ENCODE peak calls at places on chromosome 2, in seven cellular contexts. Y is neural crest cell, O is cardiac fibroblast, K is IMR-90, C is DMS79 treated with DMSO at 0.1 percent for 48 hours, G is SW480, X is cerebellum. S is an unnamed sample.

GRCh38 chr2:158723921-158724802 is 71.0 kb upstream of the DAPL1 start:
- DNase-seq in Y (no peak), O (no peak), K (no peak), C (peak), G (peak), X (no peak), S (peak)

GRCh38 chr2:48131503-48132293 is 225.4 kb upstream of the FBXO11 start:
- DNase-seq in Y (no peak), O (peak), K (peak), C (peak), G (no peak), X (peak), S (no peak)

GRCh38 chr2:54457326-54458023 is 1.3 kb downstream of the SPTBN1 start:
- DNase-seq in Y (peak), O (no peak), K (no peak), C (peak), G (peak), X (peak), S (no peak)

GRCh38 chr2:43609304-43609883 is 13.6 kb upstream of the THADA start:
- DNase-seq in Y (peak), O (peak), K (peak), C (peak), G (peak), X (peak), S (peak)

GRCh38 chr2:241657851-241658254 is 20.4 kb downstream of the ATG4B start:
- DNase-seq in Y (no peak), O (no peak), K (no peak), C (no peak), G (no peak), X (no peak), S (no peak)

GRCh38 chr2:12486205-12487118 is 230.3 kb upstream of the TRIB2 start:
- DNase-seq in Y (no peak), O (peak), K (peak), C (no peak), G (peak), X (no peak), S (no peak)

GRCh38 chr2:218028562-218029348 is 26.0 kb upstream of the TNS1 start:
- DNase-seq in Y (no peak), O (no peak), K (no peak), C (no peak), G (no peak), X (no peak), S (no peak)

GRCh38 chr2:120140866-120141265 is 82.3 kb downstream of the TMEM185B start:
- DNase-seq in Y (no peak), O (no peak), K (no peak), C (no peak), G (no peak), X (no peak), S (no peak)

GRCh38 chr2:225113356-225114015 is 71.2 kb upstream of the DOCK10 start:
- DNase-seq in Y (no peak), O (no peak), K (no peak), C (no peak), G (no peak), X (no peak), S (peak)

GRCh38 chr2:73033766-73034381 is 37.6 kb downstream of the SFXN5 start:
- DNase-seq in Y (no peak), O (no peak), K (no peak), C (no peak), G (no peak), X (no peak), S (no peak)

GRCh38 chr2:70779911-70780580 is 10.4 kb downstream of the FIGLA start:
- DNase-seq in Y (no peak), O (peak), K (no peak), C (no peak), G (no peak), X (no peak), S (no peak)

GRCh38 chr2:72835403-72835802 is 9.6 kb upstream of the EXOC6B start:
- DNase-seq in Y (no peak), O (no peak), K (no peak), C (no peak), G (no peak), X (no peak), S (no peak)

GRCh38 chr2:23425338-23425871 is 40.4 kb downstream of the KLHL29 start:
- DNase-seq in Y (no peak), O (no peak), K (no peak), C (no peak), G (no peak), X (peak), S (no peak)

GRCh38 chr2:100905132-100905805 is 85.3 kb downstream of the NPAS2 start:
- DNase-seq in Y (no peak), O (no peak), K (no peak), C (no peak), G (no peak), X (no peak), S (no peak)

GRCh38 chr2:233857511-233858118 is 3.3 kb upstream of the HJURP start:
- DNase-seq in Y (no peak), O (peak), K (no peak), C (no peak), G (no peak), X (no peak), S (peak)

GRCh38 chr2:28618221-28619141 is 122.6 kb downstream of the PLB1 start:
- DNase-seq in Y (no peak), O (no peak), K (no peak), C (peak), G (no peak), X (no peak), S (no peak)

GRCh38 chr2:18922276-18922675 is 332.9 kb upstream of the NT5C1B start:
- DNase-seq in Y (no peak), O (no peak), K (peak), C (no peak), G (no peak), X (no peak), S (no peak)

GRCh38 chr2:27653397-27653796 is 10.0 kb downstream of the SUPT7L start:
- DNase-seq in Y (no peak), O (no peak), K (peak), C (no peak), G (no peak), X (no peak), S (no peak)

GRCh38 chr2:239261336-239261735 is 139.5 kb downstream of the HDAC4 start:
- DNase-seq in Y (no peak), O (no peak), K (no peak), C (no peak), G (no peak), X (no peak), S (no peak)

GRCh38 chr2:84247532-84247931 is 211.5 kb downstream of the SUCLG1 start:
- DNase-seq in Y (no peak), O (no peak), K (no peak), C (no peak), G (no peak), X (no peak), S (no peak)

GRCh38 chr2:217270089-217270800 is 410.4 kb upstream of the TNP1 start:
- DNase-seq in Y (no peak), O (no peak), K (no peak), C (no peak), G (no peak), X (no peak), S (no peak)

GRCh38 chr2:587371-587960 is 89.7 kb downstream of the TMEM18 start:
- DNase-seq in Y (no peak), O (no peak), K (no peak), C (no peak), G (no peak), X (no peak), S (no peak)

GRCh38 chr2:29063646-29064372 is 10.5 kb downstream of the PCARE start:
- DNase-seq in Y (no peak), O (peak), K (peak), C (no peak), G (no peak), X (no peak), S (peak)

GRCh38 chr2:144131042-144131441 is 388.9 kb downstream of the ZEB2 start:
- DNase-seq in Y (no peak), O (peak), K (peak), C (no peak), G (no peak), X (no peak), S (no peak)

GRCh38 chr2:20486571-20486970 is 39.7 kb downstream of the RHOB start:
- DNase-seq in Y (no peak), O (no peak), K (no peak), C (no peak), G (no peak), X (no peak), S (no peak)

GRCh38 chr2:14492920-14493503 is 139.5 kb upstream of the LRATD1 start:
- DNase-seq in Y (no peak), O (peak), K (peak), C (no peak), G (peak), X (no peak), S (no peak)

GRCh38 chr2:45329045-45329677 is 281.9 kb downstream of the SRBD1 start:
- DNase-seq in Y (no peak), O (peak), K (peak), C (no peak), G (peak), X (no peak), S (no peak)

GRCh38 chr2:68857855-68858456 is 13.2 kb downstream of the BMP10 start:
- DNase-seq in Y (no peak), O (no peak), K (peak), C (no peak), G (no peak), X (no peak), S (no peak)

GRCh38 chr2:170270278-170270864 is 92.4 kb downstream of the MYO3B start:
- DNase-seq in Y (no peak), O (no peak), K (no peak), C (no peak), G (no peak), X (no peak), S (no peak)

GRCh38 chr2:232498452-232498851 is 10.8 kb upstream of the ECEL1 start:
- DNase-seq in Y (no peak), O (no peak), K (no peak), C (no peak), G (no peak), X (no peak), S (no peak)

GRCh38 chr2:222561817-222562424 is 94.0 kb downstream of the FARSB start:
- DNase-seq in Y (peak), O (peak), K (peak), C (peak), G (peak), X (peak), S (peak)

GRCh38 chr2:223952280-223952968 is 4.8 kb upstream of the MRPL44 start:
- DNase-seq in Y (no peak), O (no peak), K (no peak), C (no peak), G (peak), X (no peak), S (no peak)

GRCh38 chr2:90207454-90208058 is 1516.1 kb downstream of the RPIA start:
- DNase-seq in Y (no peak), O (peak), K (no peak), C (no peak), G (peak), X (no peak), S (peak)

GRCh38 chr2:159561242-159561641 is 55.1 kb downstream of the BAZ2B start:
- DNase-seq in Y (no peak), O (no peak), K (no peak), C (no peak), G (no peak), X (no peak), S (no peak)

GRCh38 chr2:158459161-158460003 is 2.6 kb downstream of the PKP4 start:
- DNase-seq in Y (no peak), O (no peak), K (no peak), C (no peak), G (peak), X (peak), S (peak)

GRCh38 chr2:236712304-236712703 is 142.7 kb downstream of the ACKR3 start:
- DNase-seq in Y (no peak), O (peak), K (peak), C (peak), G (peak), X (no peak), S (no peak)

S was measured in pons.